ENCODE peak calls at places on chromosome 17, in eight cellular contexts. F is HT-29; Z is stimulated activated CD4-positive, alpha-beta T cell treated with anti-CD3 and anti-CD28 coated beads, Interleukin-15, amount 100 ng/mL, for 24 hours; A is GDM1; Q is ACHN; W is AG04450; B is EL; O is ureter. V is an unnamed sample.

GRCh38 chr17:4806420-4806769 is 557 bp upstream of the PLD2 start:
- DNase-seq in W (no peak), F (no peak), Q (peak), O (no peak), B (no peak), A (no peak), Z (no peak), V (peak)

GRCh38 chr17:27535178-27535928 is 79.1 kb downstream of the KSR1 start:
- DNase-seq in F (no peak), O (no peak), Q (no peak), Z (no peak), W (no peak), A (no peak), B (no peak), V (no peak)

GRCh38 chr17:73598131-73598680 is 46.0 kb downstream of the SDK2 start:
- DNase-seq in B (no peak), Z (no peak), O (no peak), W (no peak), A (no peak), F (no peak), Q (no peak), V (no peak)

GRCh38 chr17:79057727-79058400 is 16.8 kb upstream of the ENGASE start:
- DNase-seq in O (no peak), Z (no peak), W (no peak), Q (no peak), F (no peak), A (no peak), B (no peak), V (no peak)

GRCh38 chr17:75124041-75124818 is 7.3 kb downstream of the NT5C start:
- DNase-seq in F (peak), W (no peak), B (peak), O (peak), A (no peak), Z (peak), Q (peak), V (peak)

GRCh38 chr17:81416612-81417011 is 21.4 kb downstream of the BAHCC1 start:
- DNase-seq in W (no peak), Z (no peak), F (no peak), A (no peak), Q (no peak), B (no peak), O (no peak), V (no peak)

GRCh38 chr17:70320642-70321345 is 151.5 kb downstream of the KCNJ2 start:
- DNase-seq in F (no peak), W (no peak), O (no peak), B (no peak), A (no peak), Z (no peak), Q (no peak), V (no peak)

GRCh38 chr17:44222112-44222869 is 2.8 kb upstream of the UBTF start:
- DNase-seq in F (peak), A (peak), B (peak), Z (peak), Q (peak), O (peak), W (no peak), V (peak)

GRCh38 chr17:50766222-50767023 is 895 bp downstream of the ANKRD40CL start:
- DNase-seq in Z (no peak), F (no peak), A (no peak), Q (no peak), O (no peak), B (peak), W (no peak), V (no peak)

GRCh38 chr17:8206536-8206935 is 3.8 kb downstream of the AURKB start:
- DNase-seq in W (no peak), B (no peak), F (no peak), Q (no peak), A (no peak), Z (no peak), O (no peak), V (no peak)

GRCh38 chr17:42844271-42844670 is at the start of gene AOC2:
- DNase-seq in Z (no peak), Q (no peak), O (no peak), W (no peak), F (no peak), A (no peak), B (no peak), V (no peak)

GRCh38 chr17:51853857-51854256 is 304.7 kb downstream of the CA10 start:
- DNase-seq in B (no peak), Q (no peak), F (no peak), O (no peak), Z (no peak), W (no peak), A (no peak), V (no peak)

GRCh38 chr17:80850817-80851216 is 140.8 kb upstream of the CHMP6 start:
- DNase-seq in F (no peak), B (peak), Q (no peak), Z (no peak), A (no peak), W (no peak), O (no peak), V (no peak)

GRCh38 chr17:80774146-80774545 is 217.5 kb upstream of the CHMP6 start:
- DNase-seq in Q (no peak), W (no peak), F (no peak), O (no peak), B (no peak), Z (no peak), A (no peak), V (no peak)

GRCh38 chr17:6306820-6307219 is 128.1 kb downstream of the AIPL1 start:
- DNase-seq in O (no peak), Z (no peak), A (no peak), F (no peak), Q (no peak), B (no peak), W (no peak), V (peak)

GRCh38 chr17:57588086-57588485 is 157.0 kb downstream of the CCDC182 start:
- DNase-seq in A (no peak), F (no peak), B (no peak), W (no peak), O (no peak), Q (no peak), Z (no peak), V (no peak)

GRCh38 chr17:3780986-3781385 is 20.0 kb downstream of the ITGAE start:
- DNase-seq in B (no peak), Q (no peak), A (no peak), O (no peak), W (no peak), F (no peak), Z (no peak), V (no peak)

GRCh38 chr17:28344435-28344901 is 8.9 kb downstream of the TNFAIP1 start:
- DNase-seq in A (no peak), B (no peak), F (no peak), O (no peak), Z (no peak), Q (no peak), W (no peak), V (no peak)

GRCh38 chr17:79560527-79560926 is 50.3 kb downstream of the RBFOX3 start:
- DNase-seq in F (no peak), Z (no peak), W (no peak), Q (no peak), B (no peak), O (no peak), A (no peak), V (no peak)

GRCh38 chr17:49224198-49224996 is 6.2 kb downstream of the PHOSPHO1 start:
- DNase-seq in Z (peak), Q (no peak), B (no peak), A (no peak), W (no peak), F (no peak), O (no peak), V (no peak)

GRCh38 chr17:34204402-34204801 is 50.7 kb upstream of the CCL2 start:
- DNase-seq in W (no peak), Z (no peak), O (no peak), F (no peak), Q (no peak), B (no peak), A (no peak), V (no peak)

GRCh38 chr17:81794509-81794908 is 9.4 kb upstream of the GCGR start:
- DNase-seq in B (no peak), A (no peak), Q (no peak), Z (no peak), W (no peak), F (peak), O (no peak), V (no peak)

GRCh38 chr17:81517339-81518112 is 4.9 kb upstream of the ACTG1 start:
- DNase-seq in A (no peak), Q (no peak), O (no peak), W (no peak), Z (no peak), B (no peak), F (no peak), V (no peak)

GRCh38 chr17:61408151-61409041 is 8.8 kb downstream of the TBX2 start:
- DNase-seq in Z (no peak), Q (no peak), F (no peak), B (no peak), O (peak), W (no peak), A (no peak), V (no peak)

V was measured in SW480.